ENCODE peak calls at places on chromosomes 12 and 14, in nine cellular contexts. M is thyroid gland, X is ovary, J is Peyer's patch, T is upper lobe of left lung, D is tibial nerve, Q is sigmoid colon, A is IMR-90, O is spleen. K is an unnamed sample.

GRCh38 chr14:95998656-95999055 is 40.5 kb upstream of the C14orf132 start:
- DNase-seq in A (peak; percentile 53), M (no peak), Q (no peak), J (no peak), O (no peak), D (no peak), T (no peak), X (no peak), K (no peak)

GRCh38 chr12:55789171-55789570 is 28.4 kb downstream of the SARNP start:
- DNase-seq in Q (no peak), D (no peak), T (no peak), O (no peak), J (no peak), X (no peak), A (no peak), M (no peak), K (no peak)

GRCh38 chr12:1859643-1860042 is 39.3 kb downstream of the LRTM2 start:
- DNase-seq in Q (no peak), X (no peak), D (no peak), T (no peak), O (no peak), A (peak; percentile 40), M (peak; percentile 20), J (no peak), K (no peak)

GRCh38 chr12:131698286-131698685 is 12.6 kb upstream of the SFSWAP start:
- DNase-seq in T (no peak), J (no peak), O (no peak), A (no peak), Q (no peak), M (no peak), D (no peak), X (no peak), K (no peak)

GRCh38 chr12:108801736-108802665 is 55.4 kb downstream of the SSH1 start:
- DNase-seq in A (peak; percentile 83), J (no peak), X (peak; percentile 58), T (no peak), Q (peak; percentile 89), M (peak; percentile 22), D (peak; percentile 54), O (peak; percentile 65), K (no peak)

GRCh38 chr14:103517172-103517566 is 5.5 kb downstream of the CKB start:
- DNase-seq in X (peak; percentile 39), A (no peak), Q (peak; percentile 63), D (no peak), J (no peak), T (no peak), O (peak; percentile 68), M (no peak), K (no peak)

GRCh38 chr12:70590051-70590450 is 47.2 kb downstream of the PTPRB start:
- DNase-seq in A (peak; percentile 77), M (peak; percentile 85), X (peak; percentile 63), O (peak; percentile 80), T (peak; percentile 67), J (peak; percentile 51), Q (peak; percentile 71), D (peak; percentile 57), K (peak; percentile 83)

GRCh38 chr14:90720832-90721231 is 95.4 kb downstream of the TTC7B start:
- DNase-seq in J (no peak), O (no peak), M (no peak), T (no peak), D (no peak), A (no peak), X (no peak), Q (no peak), K (no peak)

GRCh38 chr12:47551426-47551851 is 154.4 kb downstream of the RPAP3 start:
- DNase-seq in D (no peak), A (peak; percentile 23), M (no peak), Q (no peak), O (no peak), X (no peak), J (no peak), T (no peak), K (no peak)

GRCh38 chr12:130640496-130640895 is 75.6 kb downstream of the RIMBP2 start:
- DNase-seq in T (no peak), A (no peak), D (no peak), M (no peak), X (no peak), J (no peak), O (no peak), Q (peak; percentile 45), K (no peak)

GRCh38 chr12:26631846-26632245 is 201.1 kb downstream of the ITPR2 start:
- DNase-seq in M (no peak), Q (no peak), D (no peak), A (peak; percentile 38), J (no peak), X (no peak), T (no peak), O (no peak), K (no peak)

GRCh38 chr12:64080319-64081008 is 141.6 kb downstream of the KICS2 start:
- DNase-seq in J (no peak), D (no peak), A (peak; percentile 74), T (no peak), M (peak; percentile 16), O (no peak), X (no peak), Q (no peak), K (peak; percentile 44)

GRCh38 chr12:11846504-11846903 is 197.0 kb downstream of the ETV6 start:
- DNase-seq in O (no peak), X (no peak), T (no peak), J (no peak), Q (no peak), M (no peak), A (no peak), D (no peak), K (no peak)

GRCh38 chr12:3046441-3047200 is 30.6 kb upstream of the TSPAN9 start:
- DNase-seq in O (peak; percentile 37), D (no peak), M (peak; percentile 87), Q (no peak), J (no peak), X (no peak), A (no peak), T (peak; percentile 75), K (no peak)

GRCh38 chr14:95503365-95504134 is 12.9 kb downstream of the SYNE3 start:
- DNase-seq in D (no peak), J (no peak), T (no peak), M (no peak), X (no peak), O (peak; percentile 47), Q (no peak), A (no peak), K (no peak)

DNA sequence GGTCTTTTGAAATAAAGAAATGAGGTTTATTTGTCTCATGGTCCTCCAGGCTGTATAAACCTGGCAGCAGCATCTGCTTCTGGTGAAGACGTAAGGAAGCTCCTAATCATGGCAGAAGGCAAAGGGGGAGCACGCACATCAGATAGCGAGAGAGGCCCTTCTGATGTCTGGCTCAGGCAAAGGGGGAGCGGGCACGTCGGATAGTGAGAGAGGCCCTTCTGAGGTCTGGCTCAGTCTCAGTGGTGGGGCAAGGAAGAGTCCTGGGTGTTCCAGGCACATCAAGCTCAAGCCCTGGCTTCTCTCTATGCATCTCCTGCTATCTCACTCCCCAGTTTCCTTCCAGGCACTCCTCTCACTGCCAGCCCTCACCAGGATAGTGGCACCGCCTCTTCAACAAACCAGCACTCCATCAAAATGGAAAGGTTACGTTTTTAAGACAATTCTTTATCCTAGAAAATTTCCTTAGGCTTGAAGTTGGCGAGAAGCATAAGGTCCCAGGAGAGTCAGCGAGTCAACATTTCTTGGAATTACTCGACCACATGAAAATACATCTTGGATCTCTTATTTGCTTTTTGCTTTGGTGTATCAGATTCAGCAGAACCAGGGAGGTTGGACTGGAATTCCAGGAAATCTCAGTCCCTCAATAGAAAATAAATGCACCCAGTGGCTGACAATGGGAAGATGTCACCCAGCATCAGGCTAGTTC is 189.6 kb upstream of the TMEM132C start:
- DNase-seq in D (no peak), A (no peak), J (no peak), O (no peak), M (no peak), Q (no peak), T (no peak), X (no peak), K (no peak)
- H3K4me1 ChIP-seq in D (no peaks in the 10 kb centered on the region), A (no peaks in the 10 kb centered on the region), J (no peaks in the 10 kb centered on the region), O (no peaks in the 10 kb centered on the region), M (no peaks in the 10 kb centered on the region), Q (no peaks in the 10 kb centered on the region), T (no peaks in the 10 kb centered on the region), X (no peaks in the 10 kb centered on the region), K (no peaks in the 10 kb centered on the region)

GRCh38 chr14:61587397-61587713 is 108.0 kb upstream of the HIF1A start:
- DNase-seq in O (no peak), T (no peak), A (no peak), Q (no peak), D (no peak), M (no peak), J (no peak), X (no peak), K (no peak)

GRCh38 chr14:61588419-61588901 is 106.9 kb upstream of the HIF1A start:
- DNase-seq in D (no peak), A (peak; percentile 80), J (no peak), Q (no peak), O (no peak), T (no peak), M (peak; percentile 76), X (peak; percentile 49), K (peak; percentile 61)

GRCh38 chr14:61589691-61590521 is 105.4 kb upstream of the HIF1A start:
- DNase-seq in M (no peak), D (no peak), T (no peak), A (no peak), O (no peak), X (no peak), Q (no peak), J (no peak), K (no peak)

GRCh38 chr14:61593330-61593729 is 102.0 kb upstream of the HIF1A start:
- DNase-seq in Q (no peak), X (no peak), D (no peak), A (no peak), M (no peak), J (no peak), O (no peak), T (no peak), K (no peak)

DNA sequence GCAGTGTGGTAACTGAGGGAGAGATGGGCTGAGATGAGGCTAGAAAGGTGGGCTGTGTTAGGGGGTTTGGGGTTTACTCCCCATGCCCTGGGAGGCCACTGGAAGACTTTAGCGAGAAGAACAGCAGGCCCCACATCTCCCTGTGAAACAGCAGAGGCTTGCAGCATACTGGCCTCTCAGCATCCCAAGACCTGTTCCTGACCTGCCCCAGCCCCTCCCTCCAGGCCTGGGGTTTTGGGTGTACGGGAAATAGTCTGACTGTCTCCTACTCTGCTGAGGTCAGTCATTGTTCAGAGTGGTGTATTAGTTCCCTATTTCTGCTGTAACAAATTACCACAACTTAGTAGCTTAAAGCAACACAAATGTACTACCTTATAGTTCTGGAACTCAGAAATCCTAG is 103.5 kb upstream of the HIF1A start:
- DNase-seq in M (no peak), T (no peak), O (peak; percentile 80), J (no peak), X (no peak), Q (no peak), D (no peak), A (no peak), K (no peak)
- TF ChIP-seq POLR2A in M (no peak), T (no peak), O (no peak), J (no peak), X (no peak), Q (no peak), D (no peak), A (no peak), K (no peak)

GRCh38 chr14:105093426-105094192 is 28.4 kb upstream of the GPR132 start:
- DNase-seq in O (peak; percentile 93), D (no peak), X (peak; percentile 89), Q (peak; percentile 87), A (peak; percentile 72), J (peak; percentile 78), T (peak; percentile 87), M (peak; percentile 79), K (peak; percentile 66)
- H3K4me3 ChIP-seq in O (peak overlapping the region; percentile 60), D (peak overlapping the region; percentile 67), X (peak overlapping the region; percentile 80), Q (peak overlapping the region; percentile 72), A (peak overlapping the region; percentile 90), J (peak overlapping the region; percentile 86), T (peak overlapping the region; percentile 14), M (peak overlapping the region; percentile 62), K (peak overlapping the region; percentile 43)

GRCh38 chr14:61335049-61335448 is 13.7 kb downstream of the PRKCH start:
- DNase-seq in X (no peak), Q (no peak), M (no peak), D (no peak), J (no peak), T (no peak), A (no peak), O (no peak), K (no peak)
- H3K4me1 ChIP-seq in X (no peaks in the 10 kb centered on the region), Q (no peaks in the 10 kb centered on the region), M (peaks cover 11% of the 10 kb centered on the region), D (no peaks in the 10 kb centered on the region), J (no peaks in the 10 kb centered on the region), T (peaks cover 29% of the 10 kb centered on the region), A (no peaks in the 10 kb centered on the region), O (peaks cover 42% of the 10 kb centered on the region), K (no peaks in the 10 kb centered on the region)

K was measured in body of pancreas.